ENCODE peak calls at places on chromosomes 16 and 17, in six cellular contexts. One of them, this sample, is unnamed. For H3K4me1 and H3K36me3, the result is how much of the 10 kb centered on the place peaks cover.

GRCh38 chr16:57775661-57776469 is 26.4 kb downstream of the KIFC3 start:
- DNase-seq in left lung: peak
- DNase-seq in right atrium auricular region: no peak
- DNase-seq in esophagus squamous epithelium: no peak
- DNase-seq in IMR-90: no peak
- DNase-seq in body of pancreas: no peak
- DNase-seq in this sample: no peak

GRCh38 chr16:54936979-54937672 is 6.5 kb downstream of the IRX5 start:
- DNase-seq in left lung: peak
- DNase-seq in right atrium auricular region: no peak
- DNase-seq in esophagus squamous epithelium: no peak
- DNase-seq in IMR-90: no peak
- DNase-seq in body of pancreas: no peak
- DNase-seq in this sample: no peak

GRCh38 chr16:4306439-4307214 is 9.2 kb upstream of the GLIS2 start:
- DNase-seq in left lung: peak
- DNase-seq in right atrium auricular region: no peak
- DNase-seq in esophagus squamous epithelium: no peak
- DNase-seq in IMR-90: no peak
- DNase-seq in body of pancreas: no peak
- DNase-seq in this sample: no peak

GRCh38 chr17:80843741-80844156 is 147.9 kb upstream of the CHMP6 start:
- DNase-seq in left lung: peak
- DNase-seq in right atrium auricular region: no peak
- DNase-seq in esophagus squamous epithelium: no peak
- DNase-seq in IMR-90: no peak
- DNase-seq in body of pancreas: no peak
- DNase-seq in this sample: no peak

GRCh38 chr16:24102120-24102740 is 153.9 kb upstream of the CACNG3 start:
- DNase-seq in left lung: no peak
- DNase-seq in right atrium auricular region: no peak
- DNase-seq in esophagus squamous epithelium: no peak
- DNase-seq in IMR-90: no peak
- DNase-seq in body of pancreas: no peak
- DNase-seq in this sample: no peak

GRCh38 chr16:11032922-11033291 is 88.5 kb downstream of the CLEC16A start:
- DNase-seq in left lung: no peak
- DNase-seq in right atrium auricular region: peak
- DNase-seq in esophagus squamous epithelium: no peak
- DNase-seq in IMR-90: peak
- DNase-seq in body of pancreas: no peak
- DNase-seq in this sample: peak

GRCh38 chr17:17144916-17145665 is 61.0 kb downstream of the PLD6 start:
- DNase-seq in left lung: peak
- DNase-seq in right atrium auricular region: no peak
- DNase-seq in esophagus squamous epithelium: no peak
- DNase-seq in IMR-90: no peak
- DNase-seq in body of pancreas: no peak
- DNase-seq in this sample: no peak

GRCh38 chr17:49260922-49261291 is 30.3 kb upstream of the PHOSPHO1 start:
- DNase-seq in left lung: peak
- DNase-seq in right atrium auricular region: no peak
- DNase-seq in esophagus squamous epithelium: no peak
- DNase-seq in IMR-90: no peak
- DNase-seq in body of pancreas: no peak
- DNase-seq in this sample: no peak

GRCh38 chr16:66166451-66166850 is 200.0 kb upstream of the CDH5 start:
- DNase-seq in left lung: no peak
- DNase-seq in right atrium auricular region: no peak
- DNase-seq in esophagus squamous epithelium: no peak
- DNase-seq in IMR-90: peak
- DNase-seq in body of pancreas: no peak
- DNase-seq in this sample: no peak

GRCh38 chr17:4920351-4921048 is 11.6 kb upstream of the GP1BA start:
- DNase-seq in left lung: peak
- DNase-seq in right atrium auricular region: no peak
- DNase-seq in esophagus squamous epithelium: no peak
- DNase-seq in IMR-90: peak
- DNase-seq in body of pancreas: no peak
- DNase-seq in this sample: no peak

GRCh38 chr16:14499110-14499509 is 130.9 kb downstream of the PARN start:
- DNase-seq in left lung: no peak
- DNase-seq in right atrium auricular region: no peak
- DNase-seq in esophagus squamous epithelium: no peak
- DNase-seq in IMR-90: no peak
- DNase-seq in body of pancreas: no peak
- DNase-seq in this sample: no peak

GRCh38 chr17:2337152-2337810 is at the start of gene SGSM2:
- DNase-seq in left lung: peak
- DNase-seq in right atrium auricular region: no peak
- DNase-seq in esophagus squamous epithelium: no peak
- DNase-seq in IMR-90: peak
- DNase-seq in body of pancreas: peak
- DNase-seq in this sample: peak

GRCh38 chr16:66250686-66251405 is 115.6 kb upstream of the CDH5 start:
- DNase-seq in left lung: no peak
- DNase-seq in right atrium auricular region: peak
- DNase-seq in esophagus squamous epithelium: no peak
- DNase-seq in IMR-90: peak
- DNase-seq in body of pancreas: no peak
- DNase-seq in this sample: peak

GRCh38 chr16:30382398-30383015 is at the start of gene SEPTIN1:
- DNase-seq in left lung: no peak
- DNase-seq in right atrium auricular region: no peak
- DNase-seq in esophagus squamous epithelium: no peak
- DNase-seq in IMR-90: no peak
- DNase-seq in body of pancreas: no peak
- DNase-seq in this sample: no peak

GRCh38 chr17:43974541-43975315 is 21.0 kb upstream of the PYY start:
- DNase-seq in left lung: no peak
- DNase-seq in right atrium auricular region: no peak
- DNase-seq in esophagus squamous epithelium: no peak
- DNase-seq in IMR-90: no peak
- DNase-seq in body of pancreas: no peak
- DNase-seq in this sample: no peak

GRCh38 chr17:30239089-30239462 is 3.6 kb upstream of the SLC6A4 start:
- DNase-seq in left lung: no peak
- DNase-seq in right atrium auricular region: no peak
- DNase-seq in esophagus squamous epithelium: no peak
- DNase-seq in IMR-90: no peak
- DNase-seq in body of pancreas: no peak
- DNase-seq in this sample: no peak

GRCh38 chr16:3266873-3267537 is 10.6 kb upstream of the MEFV start:
- DNase-seq in left lung: no peak
- DNase-seq in right atrium auricular region: no peak
- DNase-seq in esophagus squamous epithelium: no peak
- DNase-seq in IMR-90: peak
- DNase-seq in body of pancreas: no peak
- DNase-seq in this sample: no peak

GRCh38 chr16:2956566-2956956 is 7.5 kb upstream of the KREMEN2 start:
- DNase-seq in left lung: no peak
- DNase-seq in right atrium auricular region: no peak
- DNase-seq in esophagus squamous epithelium: no peak
- DNase-seq in IMR-90: no peak
- DNase-seq in body of pancreas: no peak
- DNase-seq in this sample: no peak

GRCh38 chr17:68595986-68596385 is 5.2 kb downstream of the FAM20A start:
- DNase-seq in left lung: no peak
- DNase-seq in right atrium auricular region: no peak
- DNase-seq in esophagus squamous epithelium: no peak
- DNase-seq in IMR-90: no peak
- DNase-seq in body of pancreas: no peak
- DNase-seq in this sample: no peak

GRCh38 chr16:66652661-66653060 is 43.9 kb downstream of the CMTM4 start:
- DNase-seq in left lung: no peak
- DNase-seq in right atrium auricular region: no peak
- DNase-seq in esophagus squamous epithelium: no peak
- DNase-seq in IMR-90: no peak
- DNase-seq in body of pancreas: no peak
- DNase-seq in this sample: no peak

GRCh38 chr17:46264456-46265198 is 30.3 kb upstream of the LRRC37A start:
- DNase-seq in left lung: no peak
- DNase-seq in right atrium auricular region: no peak
- DNase-seq in esophagus squamous epithelium: no peak
- DNase-seq in IMR-90: peak
- DNase-seq in body of pancreas: no peak
- DNase-seq in this sample: no peak

GRCh38 chr16:27649021-27649420 is 99.1 kb downstream of the KATNIP start:
- DNase-seq in left lung: no peak
- DNase-seq in right atrium auricular region: no peak
- DNase-seq in esophagus squamous epithelium: no peak
- DNase-seq in IMR-90: no peak
- DNase-seq in body of pancreas: no peak
- DNase-seq in this sample: no peak

GRCh38 chr16:1876468-1876867 is 4.5 kb upstream of the MEIOB start:
- DNase-seq in left lung: no peak
- DNase-seq in right atrium auricular region: no peak
- DNase-seq in esophagus squamous epithelium: no peak
- DNase-seq in IMR-90: no peak
- DNase-seq in body of pancreas: no peak
- DNase-seq in this sample: no peak

GRCh38 chr17:34423978-34424813 is 61.2 kb upstream of the CCL1 start:
- DNase-seq in left lung: no peak
- DNase-seq in right atrium auricular region: no peak
- DNase-seq in esophagus squamous epithelium: no peak
- DNase-seq in IMR-90: no peak
- DNase-seq in body of pancreas: no peak
- DNase-seq in this sample: no peak

GRCh38 chr17:28575126-28575795 is 1.4 kb downstream of the ALDOC start:
- DNase-seq in left lung: no peak
- DNase-seq in right atrium auricular region: peak
- DNase-seq in esophagus squamous epithelium: no peak
- DNase-seq in IMR-90: no peak
- DNase-seq in body of pancreas: no peak
- DNase-seq in this sample: peak

GRCh38 chr16:2902337-2903130 is 9.2 kb upstream of the FLYWCH1 start:
- DNase-seq in left lung: no peak
- DNase-seq in right atrium auricular region: no peak
- DNase-seq in esophagus squamous epithelium: no peak
- DNase-seq in IMR-90: no peak
- DNase-seq in body of pancreas: no peak
- DNase-seq in this sample: no peak

DNA sequence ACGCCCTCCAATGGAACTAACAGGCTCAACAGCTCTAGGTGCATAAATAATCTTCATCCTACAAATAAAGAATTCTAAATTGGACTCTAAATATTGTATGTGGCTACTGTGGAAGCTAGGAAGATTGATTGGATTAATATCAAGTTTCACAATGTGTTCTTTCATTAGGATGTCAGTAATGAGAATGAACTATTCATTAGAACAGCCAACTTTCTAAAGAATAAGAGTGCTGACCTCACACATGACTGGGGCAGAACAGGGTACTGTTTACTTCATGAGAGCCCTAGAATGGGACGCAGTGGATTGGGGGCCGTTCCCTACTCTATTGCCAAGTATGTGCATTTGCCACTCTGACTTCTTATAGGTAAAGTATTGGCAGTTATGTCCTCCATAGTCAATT is 528.2 kb upstream of the RBFOX1 start:
- DNase-seq in left lung: no peak
- DNase-seq in right atrium auricular region: no peak
- DNase-seq in esophagus squamous epithelium: no peak
- DNase-seq in IMR-90: no peak
- DNase-seq in body of pancreas: no peak
- DNase-seq in this sample: no peak
- H3K4me1 ChIP-seq in left lung: under half
- H3K4me1 ChIP-seq in right atrium auricular region: under half
- H3K4me1 ChIP-seq in esophagus squamous epithelium: under half
- H3K4me1 ChIP-seq in IMR-90: under half
- H3K4me1 ChIP-seq in body of pancreas: under half
- H3K4me1 ChIP-seq in this sample: under half

GRCh38 chr16:71673190-71673956 is 47.4 kb downstream of the MARVELD3 start:
- DNase-seq in left lung: no peak
- DNase-seq in right atrium auricular region: no peak
- DNase-seq in esophagus squamous epithelium: no peak
- DNase-seq in IMR-90: no peak
- DNase-seq in body of pancreas: no peak
- DNase-seq in this sample: no peak

GRCh38 chr16:71669926-71670536 is 44.0 kb downstream of the MARVELD3 start:
- DNase-seq in left lung: no peak
- DNase-seq in right atrium auricular region: no peak
- DNase-seq in esophagus squamous epithelium: no peak
- DNase-seq in IMR-90: no peak
- DNase-seq in body of pancreas: no peak
- DNase-seq in this sample: no peak

GRCh38 chr16:71672125-71672524 is 46.1 kb downstream of the MARVELD3 start:
- DNase-seq in left lung: no peak
- DNase-seq in right atrium auricular region: no peak
- DNase-seq in esophagus squamous epithelium: no peak
- DNase-seq in IMR-90: no peak
- DNase-seq in body of pancreas: no peak
- DNase-seq in this sample: no peak

GRCh38 chr16:71670537-71670936 is 44.6 kb downstream of the MARVELD3 start:
- DNase-seq in left lung: no peak
- DNase-seq in right atrium auricular region: no peak
- DNase-seq in esophagus squamous epithelium: no peak
- DNase-seq in IMR-90: no peak
- DNase-seq in body of pancreas: no peak
- DNase-seq in this sample: no peak

GRCh38 chr16:71671165-71671564 is 45.2 kb downstream of the MARVELD3 start:
- DNase-seq in left lung: no peak
- DNase-seq in right atrium auricular region: no peak
- DNase-seq in esophagus squamous epithelium: no peak
- DNase-seq in IMR-90: no peak
- DNase-seq in body of pancreas: no peak
- DNase-seq in this sample: no peak
- H3K36me3 ChIP-seq in left lung: half or more
- H3K36me3 ChIP-seq in right atrium auricular region: half or more
- H3K36me3 ChIP-seq in esophagus squamous epithelium: under half
- H3K36me3 ChIP-seq in IMR-90: under half
- H3K36me3 ChIP-seq in body of pancreas: under half
- H3K36me3 ChIP-seq in this sample: half or more

GRCh38 chr17:50952889-50953288 is 86.7 kb upstream of the TOB1 start:
- DNase-seq in left lung: no peak
- DNase-seq in right atrium auricular region: peak
- DNase-seq in esophagus squamous epithelium: no peak
- DNase-seq in IMR-90: no peak
- DNase-seq in body of pancreas: no peak
- DNase-seq in this sample: no peak
- H3K4me1 ChIP-seq in left lung: under half
- H3K4me1 ChIP-seq in right atrium auricular region: under half
- H3K4me1 ChIP-seq in esophagus squamous epithelium: half or more
- H3K4me1 ChIP-seq in IMR-90: under half
- H3K4me1 ChIP-seq in body of pancreas: half or more
- H3K4me1 ChIP-seq in this sample: half or more

GRCh38 chr17:37592291-37592690 is 16.9 kb downstream of the SYNRG start:
- DNase-seq in left lung: no peak
- DNase-seq in right atrium auricular region: no peak
- DNase-seq in esophagus squamous epithelium: no peak
- DNase-seq in IMR-90: peak
- DNase-seq in body of pancreas: no peak
- DNase-seq in this sample: no peak
- H3K36me3 ChIP-seq in left lung: half or more
- H3K36me3 ChIP-seq in right atrium auricular region: under half
- H3K36me3 ChIP-seq in esophagus squamous epithelium: under half
- H3K36me3 ChIP-seq in IMR-90: under half
- H3K36me3 ChIP-seq in body of pancreas: under half
- H3K36me3 ChIP-seq in this sample: half or more

GRCh38 chr17:61455754-61456681 is 3.8 kb downstream of the TBX4 start:
- DNase-seq in left lung: peak
- DNase-seq in right atrium auricular region: peak
- DNase-seq in esophagus squamous epithelium: no peak
- DNase-seq in IMR-90: no peak
- DNase-seq in body of pancreas: no peak
- DNase-seq in this sample: no peak
- H3K4me1 ChIP-seq in left lung: under half
- H3K4me1 ChIP-seq in right atrium auricular region: under half
- H3K4me1 ChIP-seq in esophagus squamous epithelium: under half
- H3K4me1 ChIP-seq in IMR-90: under half
- H3K4me1 ChIP-seq in body of pancreas: under half
- H3K4me1 ChIP-seq in this sample: under half